ENCODE peak calls at places on chromosomes 16 and 17, in seven cellular contexts. O is mammary epithelial cell; F is AG20443; H is activated B cell treated with CpG ODN at 0.5 μM for 24 hours; I is cardiac muscle cell; R is heart right ventricle; N is stimulated activated CD4-positive, alpha-beta T cell treated with anti-CD3 and anti-CD28 coated beads, Interleukin-15, amount 100 ng/mL, for 1 hour. P is an unnamed sample.

GRCh38 chr17:80969030-80969673 is 22.5 kb upstream of the CHMP6 start:
- DNase-seq in N (no peak), I (no peak), O (no peak), H (no peak), R (no peak), F (no peak), P (no peak)

GRCh38 chr17:67481808-67482207 is 104.7 kb downstream of the PITPNC1 start:
- DNase-seq in I (no peak), H (no peak), R (no peak), F (peak), N (no peak), O (no peak), P (no peak)

GRCh38 chr16:73202176-73202729 is 154.3 kb upstream of the ZFHX3 start:
- DNase-seq in N (no peak), H (no peak), O (no peak), F (peak), I (no peak), R (no peak), P (no peak)

GRCh38 chr17:4789701-4789950 is 862 bp downstream of the GLTPD2 start:
- DNase-seq in F (no peak), H (no peak), I (no peak), N (no peak), O (no peak), R (no peak), P (no peak)

GRCh38 chr16:82655315-82655714 is 28.5 kb downstream of the CDH13 start:
- DNase-seq in F (peak), R (peak), I (no peak), O (no peak), N (peak), H (no peak), P (peak)

GRCh38 chr16:46739934-46740333 is 8.2 kb downstream of the MYLK3 start:
- DNase-seq in R (no peak), H (no peak), F (no peak), O (no peak), I (no peak), N (no peak), P (no peak)

GRCh38 chr17:78040561-78041400 is 82.3 kb downstream of the TNRC6C start:
- DNase-seq in N (no peak), O (peak), H (no peak), R (peak), F (peak), I (no peak), P (peak)

GRCh38 chr16:23807028-23807427 is 28.8 kb upstream of the PRKCB start:
- DNase-seq in I (no peak), H (peak), R (no peak), F (no peak), N (no peak), O (no peak), P (no peak)

GRCh38 chr16:46859719-46860152 is 24.4 kb upstream of the GPT2 start:
- DNase-seq in N (no peak), F (peak), R (no peak), H (no peak), I (no peak), O (peak), P (no peak)

GRCh38 chr17:80948091-80948960 is 43.3 kb upstream of the CHMP6 start:
- DNase-seq in I (no peak), O (no peak), R (no peak), H (no peak), F (no peak), N (no peak), P (peak)

GRCh38 chr16:52569296-52569695 is 22.4 kb upstream of the TOX3 start:
- DNase-seq in I (no peak), N (no peak), F (no peak), R (no peak), H (no peak), O (no peak), P (no peak)

GRCh38 chr16:83701494-83701893 is 106.3 kb upstream of the HSBP1 start:
- DNase-seq in N (no peak), H (no peak), F (peak), R (peak), I (peak), O (peak), P (no peak)

GRCh38 chr17:43846963-43847369 is at the start of gene CD300LG:
- DNase-seq in R (peak), F (no peak), N (no peak), H (no peak), I (no peak), O (no peak), P (peak)

GRCh38 chr17:37019117-37019744 is 70.5 kb downstream of the AATF start:
- DNase-seq in I (peak), O (no peak), R (no peak), H (no peak), F (no peak), N (no peak), P (no peak)

GRCh38 chr17:44374306-44375195 is 10.9 kb upstream of the FAM171A2 start:
- DNase-seq in I (no peak), H (no peak), O (no peak), R (no peak), N (no peak), F (no peak), P (no peak)

GRCh38 chr17:5111402-5112204 is at the start of gene ZNF232:
- DNase-seq in R (peak), H (peak), I (peak), N (peak), O (peak), F (peak), P (peak)

GRCh38 chr16:88831838-88832237 is 20.1 kb upstream of the APRT start:
- DNase-seq in F (peak), O (peak), H (no peak), I (no peak), R (no peak), N (no peak), P (no peak)

GRCh38 chr16:86406056-86406455 is 104.3 kb upstream of the FOXF1 start:
- DNase-seq in F (no peak), R (no peak), O (no peak), N (no peak), I (no peak), H (no peak), P (no peak)

GRCh38 chr17:75764711-75765421 is at the start of gene GALK1:
- DNase-seq in N (peak), I (peak), O (peak), R (peak), H (peak), F (peak), P (peak)

GRCh38 chr16:89067677-89068076 is 26.0 kb upstream of the ACSF3 start:
- DNase-seq in O (peak), N (no peak), I (no peak), F (no peak), H (no peak), R (no peak), P (no peak)

GRCh38 chr16:9047689-9048301 is 43.6 kb upstream of the HAPSTR1 start:
- DNase-seq in N (peak), R (peak), H (no peak), I (peak), F (peak), O (peak), P (peak)

GRCh38 chr17:59067340-59067739 is 39.3 kb downstream of the TRIM37 start:
- DNase-seq in N (no peak), R (no peak), O (no peak), F (no peak), H (no peak), I (no peak), P (no peak)

GRCh38 chr16:88512728-88513674 is 57.2 kb upstream of the ZC3H18 start:
- DNase-seq in O (no peak), N (no peak), H (no peak), F (no peak), I (no peak), R (no peak), P (no peak)

GRCh38 chr16:11201498-11202259 is 54.3 kb downstream of the SOCS1 start:
- DNase-seq in R (no peak), I (no peak), H (no peak), O (peak), N (no peak), F (peak), P (no peak)

GRCh38 chr17:78736526-78737079 is 45.5 kb downstream of the CYTH1 start:
- DNase-seq in N (no peak), I (peak), F (no peak), R (peak), H (peak), O (peak), P (peak)

GRCh38 chr16:87580855-87581261 is 21.4 kb upstream of the JPH3 start:
- DNase-seq in R (no peak), F (no peak), N (no peak), H (no peak), I (no peak), O (peak), P (no peak)

GRCh38 chr17:64183815-64184397 is 54.0 kb upstream of the ERN1 start:
- DNase-seq in I (no peak), H (no peak), O (peak), R (no peak), F (peak), N (no peak), P (no peak)

GRCh38 chr16:85683363-85683762 is 5.4 kb downstream of the GINS2 start:
- DNase-seq in N (no peak), O (no peak), R (no peak), H (no peak), F (no peak), I (no peak), P (no peak)

GRCh38 chr17:38797091-38797490 is 2.3 kb downstream of the PIP4K2B start:
- DNase-seq in F (no peak), H (no peak), O (peak), N (no peak), R (no peak), I (no peak), P (no peak)

GRCh38 chr17:77245162-77245926 is 104.6 kb downstream of the SEC14L1 start:
- DNase-seq in O (no peak), H (no peak), R (no peak), F (no peak), N (no peak), I (no peak), P (no peak)

GRCh38 chr17:7393613-7394451 is 493 bp downstream of the PLSCR3 start:
- DNase-seq in I (peak), H (no peak), R (no peak), O (peak), F (peak), N (peak), P (no peak)

GRCh38 chr17:35578195-35578928 is at the start of gene PEX12:
- DNase-seq in R (peak), N (peak), I (peak), F (peak), H (peak), O (peak), P (peak)

GRCh38 chr17:80862341-80862969 is 129.2 kb upstream of the CHMP6 start:
- DNase-seq in H (no peak), F (no peak), N (no peak), R (no peak), I (no peak), O (no peak), P (no peak)

GRCh38 chr16:71927383-71927782 is 32.1 kb downstream of the IST1 start:
- DNase-seq in O (peak), R (peak), F (peak), I (peak), H (no peak), N (no peak), P (peak)

GRCh38 chr17:63418540-63418939 is 27.6 kb downstream of the CYB561 start:
- DNase-seq in O (no peak), N (no peak), H (no peak), I (no peak), R (no peak), F (no peak), P (no peak)

GRCh38 chr17:77476006-77476405 is 335.2 kb downstream of the SEC14L1 start:
- DNase-seq in O (no peak), R (no peak), N (no peak), F (no peak), I (no peak), H (no peak), P (no peak)

GRCh38 chr16:13852827-13853226 is 67.1 kb upstream of the ERCC4 start:
- DNase-seq in H (no peak), N (no peak), I (no peak), R (no peak), F (no peak), O (no peak), P (no peak)

GRCh38 chr17:40545660-40546059 is 19.6 kb downstream of the CCR7 start:
- DNase-seq in I (no peak), O (no peak), F (no peak), N (no peak), R (no peak), H (no peak), P (no peak)

GRCh38 chr16:85384831-85385462 is 228.2 kb upstream of the GSE1 start:
- DNase-seq in R (no peak), F (no peak), H (no peak), I (no peak), N (no peak), O (peak), P (peak)

P was measured in heart left ventricle.